ENCODE peak calls at places on chromosome 22, in ten cellular contexts. J is GM23248, A is GM23338, C is HCT116, O is OCI-LY7, T is HepG2, B is mesendoderm, K is endothelial cell of umbilical vein, I is GM12878, G is fibroblast of lung. N is an unnamed sample.

GRCh38 chr22:46045459-46046298 is 68.7 kb upstream of the WNT7B start:
- DNase-seq in J (peak; percentile 27), A (no peak), C (no peak), O (no peak), T (no peak), B (no peak), K (no peak), I (no peak), G (no peak), N (no peak)

GRCh38 chr22:45587638-45588481 is 83.8 kb upstream of the ATXN10 start:
- DNase-seq in J (peak; percentile 45), A (no peak), C (no peak), O (no peak), T (no peak), B (no peak), K (no peak), I (no peak), G (no peak), N (no peak)

GRCh38 chr22:29359469-29359868 is 28.9 kb downstream of the AP1B1 start:
- DNase-seq in J (peak; percentile 65), A (peak; percentile 77), C (peak; percentile 16), O (peak; percentile 37), T (peak; percentile 50), B (peak; percentile 67), K (peak; percentile 77), I (no peak), G (peak; percentile 70), N (peak; percentile 52)

GRCh38 chr22:29310863-29311339 is 4.5 kb downstream of the GAS2L1 start:
- DNase-seq in J (peak; percentile 99), A (peak; percentile 82), C (peak; percentile 75), O (no peak), T (peak; percentile 73), B (peak; percentile 95), K (peak; percentile 99), I (no peak), G (peak; percentile 97), N (peak; percentile 58)

GRCh38 chr22:20569059-20570058 is 61.9 kb downstream of the MED15 start:
- DNase-seq in J (peak; percentile 99), A (no peak), C (peak; percentile 78), O (no peak), T (no peak), B (no peak), K (no peak), I (peak; percentile 33), G (peak; percentile 98), N (no peak)

GRCh38 chr22:44246615-44247326 is 66.0 kb downstream of the SHISAL1 start:
- DNase-seq in J (no peak), A (no peak), C (no peak), O (no peak), T (no peak), B (no peak), K (no peak), I (no peak), G (no peak), N (no peak)

GRCh38 chr22:17613280-17613679 is 15.3 kb downstream of the ATP6V1E1 start:
- DNase-seq in J (no peak), A (no peak), C (no peak), O (no peak), T (no peak), B (no peak), K (no peak), I (no peak), G (no peak), N (no peak)

GRCh38 chr22:46067159-46068111 is 82.9 kb upstream of the PPARA start:
- DNase-seq in J (peak; percentile 56), A (no peak), C (no peak), O (no peak), T (no peak), B (no peak), K (peak; percentile 62), I (no peak), G (peak; percentile 66), N (no peak)

GRCh38 chr22:21443057-21443734 is 24.0 kb upstream of the TMEM191C start:
- DNase-seq in J (no peak), A (no peak), C (no peak), O (no peak), T (no peak), B (no peak), K (no peak), I (no peak), G (no peak), N (no peak)

GRCh38 chr22:48188211-48188845 is 1425.9 kb downstream of the TBC1D22A start:
- DNase-seq in J (peak; percentile 3), A (no peak), C (no peak), O (no peak), T (no peak), B (no peak), K (no peak), I (no peak), G (peak; percentile 17), N (no peak)

GRCh38 chr22:46064966-46065666 is 85.2 kb upstream of the PPARA start:
- DNase-seq in J (peak; percentile 71), A (no peak), C (no peak), O (no peak), T (no peak), B (no peak), K (no peak), I (no peak), G (peak; percentile 51), N (no peak)

GRCh38 chr22:30185129-30185528 is 61.4 kb downstream of the LIF start:
- DNase-seq in J (no peak), A (no peak), C (no peak), O (no peak), T (no peak), B (no peak), K (no peak), I (no peak), G (no peak), N (no peak)

GRCh38 chr22:21876486-21877176 is 9.2 kb upstream of the MAPK1 start:
- DNase-seq in J (peak; percentile 85), A (no peak), C (no peak), O (no peak), T (no peak), B (peak; percentile 17), K (peak; percentile 57), I (no peak), G (peak; percentile 89), N (peak; percentile 50)

DNA sequence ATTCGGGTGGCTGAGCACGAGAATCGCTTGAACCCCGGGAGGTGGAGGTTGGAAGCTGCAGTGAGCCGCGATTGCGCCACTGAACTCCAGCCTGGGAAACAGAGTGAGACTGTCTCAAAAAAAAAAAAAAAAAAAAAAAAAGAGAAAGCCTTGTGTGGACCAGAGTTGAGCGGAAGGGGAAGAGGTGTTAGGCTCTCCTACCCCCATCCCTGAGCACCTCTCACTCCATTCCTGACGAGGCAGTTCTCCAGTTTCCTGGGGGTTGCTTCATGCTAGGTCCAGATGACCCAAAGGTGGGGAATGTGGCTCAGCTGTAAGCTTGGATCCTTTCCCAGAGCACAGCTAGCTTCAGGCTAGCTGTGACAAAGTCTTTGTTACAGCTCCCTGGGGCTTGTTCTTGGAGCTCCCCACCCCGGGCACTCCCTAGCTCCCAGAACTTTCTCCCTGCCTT is 8.8 kb upstream of the DNAL4 start:
- DNase-seq in J (peak; percentile 99), A (peak; percentile 70), C (peak; percentile 62), O (no peak), T (peak; percentile 53), B (peak; percentile 62), K (no peak), I (no peak), G (peak; percentile 96), N (no peak)
- H3K4me2 ChIP-seq in J (peak overlapping the region; percentile 49), A (peak overlapping the region; percentile 76), C (peak overlapping the region; percentile 43), O (no peak overlapping the region), T (peak overlapping the region; percentile 23), B (peak overlapping the region; percentile 93), K (no peak overlapping the region), I (no peak overlapping the region), G (peak overlapping the region; percentile 23), N (no peak overlapping the region)

DNA sequence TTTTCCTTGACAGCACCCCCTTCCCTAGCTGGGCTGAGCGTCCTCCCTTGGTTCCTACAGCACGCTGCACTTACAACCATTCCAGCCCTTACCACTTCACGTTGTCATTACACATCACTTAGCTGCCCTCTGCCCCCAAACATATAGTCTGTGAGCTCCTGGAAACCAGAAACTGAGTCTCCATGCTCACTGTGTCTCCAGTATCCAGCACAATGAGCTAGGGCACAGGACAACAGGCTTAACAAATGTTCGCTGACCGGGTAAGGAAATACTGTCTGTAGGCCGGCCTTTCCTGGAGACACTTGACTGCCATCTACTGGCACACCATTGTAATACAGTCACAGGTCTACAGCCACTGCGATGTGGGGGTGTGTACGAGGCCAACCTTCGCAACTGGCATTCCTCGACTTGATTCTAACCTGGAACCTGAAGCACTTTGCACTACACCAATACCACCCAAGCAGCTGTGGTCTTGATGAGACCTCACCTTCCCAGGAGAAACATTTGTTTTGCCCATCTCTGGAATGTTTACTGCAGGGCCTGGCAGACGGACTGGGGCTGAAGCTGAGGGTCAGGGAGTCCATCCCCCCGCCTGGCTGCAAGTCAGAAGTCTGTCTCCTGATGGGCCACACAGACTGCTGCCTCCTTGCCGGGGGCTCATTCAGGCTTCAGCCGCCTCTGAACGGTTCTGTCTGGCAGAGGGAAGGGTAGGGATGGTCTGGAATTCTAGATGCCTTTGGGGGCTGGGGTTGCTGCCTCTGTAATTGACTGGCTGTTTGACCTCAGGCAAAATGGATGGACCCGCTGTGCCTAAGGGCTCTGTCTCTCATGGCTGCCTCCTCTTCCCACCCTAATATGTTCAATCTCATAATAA is 72.0 kb downstream of the SYN3 start:
- DNase-seq in J (peak; percentile 86), A (peak; percentile 94), C (peak; percentile 57), O (peak; percentile 63), T (peak; percentile 70), B (peak; percentile 92), K (peak; percentile 8), I (no peak), G (peak; percentile 82), N (peak; percentile 86)
- H3K4me2 ChIP-seq in J (no peak overlapping the region), A (peak overlapping the region; percentile 48), C (peak overlapping the region; percentile 21), O (no peak overlapping the region), T (no peak overlapping the region), B (no peak overlapping the region), K (no peak overlapping the region), I (no peak overlapping the region), G (no peak overlapping the region), N (no peak overlapping the region)

GRCh38 chr22:39629851-39630250 is 59.3 kb downstream of the CACNA1I start:
- DNase-seq in J (no peak), A (no peak), C (no peak), O (no peak), T (no peak), B (no peak), K (no peak), I (no peak), G (no peak), N (no peak)
- H3K4me2 ChIP-seq in J (no peak overlapping the region), A (no peak overlapping the region), C (no peak overlapping the region), O (no peak overlapping the region), T (no peak overlapping the region), B (no peak overlapping the region), K (no peak overlapping the region), I (no peak overlapping the region), G (no peak overlapping the region), N (no peak overlapping the region)

DNA sequence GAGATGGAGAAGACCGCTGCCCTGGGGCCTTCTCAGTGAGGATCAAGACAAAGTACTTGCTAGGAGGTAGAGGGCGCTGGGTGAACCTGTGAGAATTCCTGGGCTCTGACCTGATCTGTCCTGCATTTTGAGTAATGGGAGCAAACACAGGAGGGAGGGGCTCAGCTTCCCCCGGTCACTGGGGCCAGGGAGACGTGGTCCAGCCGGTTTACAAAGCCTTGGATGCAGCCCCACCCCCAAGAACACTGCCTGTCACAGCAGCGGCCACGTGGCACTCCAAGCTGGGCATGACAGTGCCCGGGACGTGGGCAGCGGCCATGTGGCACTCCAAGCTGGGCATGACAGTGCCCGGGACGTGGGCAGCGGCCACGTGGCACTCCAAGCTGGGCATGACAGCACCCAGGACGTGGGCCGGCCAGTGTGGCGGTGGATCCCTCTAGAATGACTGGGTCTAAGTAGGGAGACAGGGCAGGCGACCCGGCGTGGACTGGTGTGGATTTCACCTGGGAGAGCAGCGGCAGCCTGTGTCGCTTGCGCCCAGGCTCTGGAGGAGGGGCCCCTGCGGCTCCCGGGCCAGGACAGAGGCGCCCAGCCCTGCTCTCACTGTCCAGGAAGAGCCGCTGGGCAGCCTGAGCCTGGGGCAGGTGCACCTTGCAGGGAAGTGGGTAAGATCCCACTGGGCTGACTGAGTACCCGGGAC is 2.5 kb upstream of the TTLL8 start:
- DNase-seq in J (no peak), A (peak; percentile 47), C (no peak), O (no peak), T (no peak), B (peak; percentile 57), K (no peak), I (no peak), G (no peak), N (no peak)
- H3K4me2 ChIP-seq in J (no peak overlapping the region), A (no peak overlapping the region), C (no peak overlapping the region), O (peak overlapping the region; percentile 42), T (no peak overlapping the region), B (no peak overlapping the region), K (no peak overlapping the region), I (no peak overlapping the region), G (no peak overlapping the region), N (no peak overlapping the region)